ENCODE peak calls at places on chromosomes 5 and 9, in six cellular contexts. One of them, this sample, is unnamed.

GRCh38 chr9:34987160-34988040 is 2.1 kb upstream of the DNAJB5 start:
- DNase-seq in esophagus squamous epithelium: no peak
- DNase-seq in psoas muscle: no peak
- DNase-seq in endodermal cell: peak; percentile 42
- DNase-seq in HCT116: no peak
- DNase-seq in keratinocyte: no peak
- DNase-seq in this sample: no peak

GRCh38 chr9:122402403-122403268 is 31.8 kb downstream of the PTGS1 start:
- DNase-seq in esophagus squamous epithelium: no peak
- DNase-seq in psoas muscle: no peak
- DNase-seq in endodermal cell: no peak
- DNase-seq in HCT116: peak; percentile 96
- DNase-seq in keratinocyte: peak; percentile 90
- DNase-seq in this sample: no peak

GRCh38 chr5:110807174-110807573 is 68.4 kb downstream of the SLC25A46 start:
- DNase-seq in esophagus squamous epithelium: no peak
- DNase-seq in psoas muscle: no peak
- DNase-seq in endodermal cell: no peak
- DNase-seq in HCT116: no peak
- DNase-seq in keratinocyte: no peak
- DNase-seq in this sample: no peak

GRCh38 chr5:172417983-172418630 is 36.2 kb downstream of the SH3PXD2B start:
- DNase-seq in esophagus squamous epithelium: peak; percentile 53
- DNase-seq in psoas muscle: peak; percentile 90
- DNase-seq in endodermal cell: no peak
- DNase-seq in HCT116: no peak
- DNase-seq in keratinocyte: no peak
- DNase-seq in this sample: peak; percentile 89

GRCh38 chr5:74232281-74232680 is 408.2 kb downstream of the ENC1 start:
- DNase-seq in esophagus squamous epithelium: no peak
- DNase-seq in psoas muscle: no peak
- DNase-seq in endodermal cell: no peak
- DNase-seq in HCT116: no peak
- DNase-seq in keratinocyte: peak; percentile 83
- DNase-seq in this sample: no peak

GRCh38 chr9:112443200-112443599 is 43.4 kb upstream of the KIAA1958 start:
- DNase-seq in esophagus squamous epithelium: no peak
- DNase-seq in psoas muscle: no peak
- DNase-seq in endodermal cell: no peak
- DNase-seq in HCT116: no peak
- DNase-seq in keratinocyte: no peak
- DNase-seq in this sample: no peak

GRCh38 chr9:1050125-1050895 is at the start of gene DMRT2:
- DNase-seq in esophagus squamous epithelium: no peak
- DNase-seq in psoas muscle: peak; percentile 95
- DNase-seq in endodermal cell: peak; percentile 57
- DNase-seq in HCT116: peak; percentile 0
- DNase-seq in keratinocyte: no peak
- DNase-seq in this sample: peak; percentile 87

GRCh38 chr9:13459071-13459470 is 179.6 kb upstream of the MPDZ start:
- DNase-seq in esophagus squamous epithelium: no peak
- DNase-seq in psoas muscle: no peak
- DNase-seq in endodermal cell: no peak
- DNase-seq in HCT116: no peak
- DNase-seq in keratinocyte: no peak
- DNase-seq in this sample: no peak

GRCh38 chr9:127835930-127836586 is 18.4 kb downstream of the ENG start:
- DNase-seq in esophagus squamous epithelium: no peak
- DNase-seq in psoas muscle: peak; percentile 70
- DNase-seq in endodermal cell: no peak
- DNase-seq in HCT116: no peak
- DNase-seq in keratinocyte: no peak
- DNase-seq in this sample: no peak

GRCh38 chr5:24788829-24789509 is 144.2 kb upstream of the CDH10 start:
- DNase-seq in esophagus squamous epithelium: no peak
- DNase-seq in psoas muscle: no peak
- DNase-seq in endodermal cell: no peak
- DNase-seq in HCT116: no peak
- DNase-seq in keratinocyte: no peak
- DNase-seq in this sample: no peak

GRCh38 chr5:175582697-175583096 is 75.2 kb upstream of the HRH2 start:
- DNase-seq in esophagus squamous epithelium: no peak
- DNase-seq in psoas muscle: no peak
- DNase-seq in endodermal cell: peak; percentile 22
- DNase-seq in HCT116: no peak
- DNase-seq in keratinocyte: peak; percentile 81
- DNase-seq in this sample: no peak

GRCh38 chr5:32365623-32366022 is 52.9 kb upstream of the MTMR12 start:
- DNase-seq in esophagus squamous epithelium: no peak
- DNase-seq in psoas muscle: no peak
- DNase-seq in endodermal cell: no peak
- DNase-seq in HCT116: no peak
- DNase-seq in keratinocyte: no peak
- DNase-seq in this sample: no peak

GRCh38 chr9:105216440-105217178 is 27.8 kb upstream of the SLC44A1 start:
- DNase-seq in esophagus squamous epithelium: no peak
- DNase-seq in psoas muscle: no peak
- DNase-seq in endodermal cell: no peak
- DNase-seq in HCT116: no peak
- DNase-seq in keratinocyte: no peak
- DNase-seq in this sample: no peak

GRCh38 chr5:107368593-107368992 is 302.1 kb downstream of the EFNA5 start:
- DNase-seq in esophagus squamous epithelium: no peak
- DNase-seq in psoas muscle: no peak
- DNase-seq in endodermal cell: no peak
- DNase-seq in HCT116: no peak
- DNase-seq in keratinocyte: no peak
- DNase-seq in this sample: no peak

GRCh38 chr9:94577541-94577940 is 16.1 kb downstream of the FBP2 start:
- DNase-seq in esophagus squamous epithelium: no peak
- DNase-seq in psoas muscle: no peak
- DNase-seq in endodermal cell: no peak
- DNase-seq in HCT116: no peak
- DNase-seq in keratinocyte: no peak
- DNase-seq in this sample: no peak

GRCh38 chr5:38672059-38672791 is 115.8 kb upstream of the LIFR start:
- DNase-seq in esophagus squamous epithelium: no peak
- DNase-seq in psoas muscle: no peak
- DNase-seq in endodermal cell: peak; percentile 58
- DNase-seq in HCT116: no peak
- DNase-seq in keratinocyte: no peak
- DNase-seq in this sample: no peak

GRCh38 chr5:115246361-115246991 is 16.2 kb downstream of the PGGT1B start:
- DNase-seq in esophagus squamous epithelium: no peak
- DNase-seq in psoas muscle: no peak
- DNase-seq in endodermal cell: no peak
- DNase-seq in HCT116: peak; percentile 35
- DNase-seq in keratinocyte: no peak
- DNase-seq in this sample: no peak

GRCh38 chr9:81829201-81829882 is 98.9 kb upstream of the SPATA31D4 start:
- DNase-seq in esophagus squamous epithelium: no peak
- DNase-seq in psoas muscle: no peak
- DNase-seq in endodermal cell: peak; percentile 67
- DNase-seq in HCT116: no peak
- DNase-seq in keratinocyte: no peak
- DNase-seq in this sample: no peak

GRCh38 chr9:127970401-127971313 is 10.1 kb downstream of the EEIG1 start:
- DNase-seq in esophagus squamous epithelium: no peak
- DNase-seq in psoas muscle: no peak
- DNase-seq in endodermal cell: no peak
- DNase-seq in HCT116: no peak
- DNase-seq in keratinocyte: no peak
- DNase-seq in this sample: no peak

GRCh38 chr5:102628449-102629175 is 126.5 kb upstream of the PAM start:
- DNase-seq in esophagus squamous epithelium: no peak
- DNase-seq in psoas muscle: no peak
- DNase-seq in endodermal cell: no peak
- DNase-seq in HCT116: peak; percentile 40
- DNase-seq in keratinocyte: no peak
- DNase-seq in this sample: no peak

GRCh38 chr9:1071730-1072129 is 21.6 kb downstream of the DMRT2 start:
- DNase-seq in esophagus squamous epithelium: no peak
- DNase-seq in psoas muscle: no peak
- DNase-seq in endodermal cell: no peak
- DNase-seq in HCT116: no peak
- DNase-seq in keratinocyte: no peak
- DNase-seq in this sample: no peak

GRCh38 chr9:96508227-96508940 is 58.4 kb downstream of the HABP4 start:
- DNase-seq in esophagus squamous epithelium: no peak
- DNase-seq in psoas muscle: no peak
- DNase-seq in endodermal cell: no peak
- DNase-seq in HCT116: no peak
- DNase-seq in keratinocyte: no peak
- DNase-seq in this sample: no peak

GRCh38 chr9:31393240-31393639 is 991.2 kb upstream of the ACO1 start:
- DNase-seq in esophagus squamous epithelium: no peak
- DNase-seq in psoas muscle: no peak
- DNase-seq in endodermal cell: no peak
- DNase-seq in HCT116: no peak
- DNase-seq in keratinocyte: no peak
- DNase-seq in this sample: no peak

GRCh38 chr5:59711316-59711715 is 182.2 kb downstream of the PDE4D start:
- DNase-seq in esophagus squamous epithelium: no peak
- DNase-seq in psoas muscle: no peak
- DNase-seq in endodermal cell: no peak
- DNase-seq in HCT116: no peak
- DNase-seq in keratinocyte: no peak
- DNase-seq in this sample: no peak

GRCh38 chr5:73093943-73094342 is 26.4 kb upstream of the TMEM171 start:
- DNase-seq in esophagus squamous epithelium: no peak
- DNase-seq in psoas muscle: no peak
- DNase-seq in endodermal cell: no peak
- DNase-seq in HCT116: peak; percentile 59
- DNase-seq in keratinocyte: peak; percentile 46
- DNase-seq in this sample: no peak

GRCh38 chr5:73189816-73190451 is 16.9 kb downstream of the TMEM174 start:
- DNase-seq in esophagus squamous epithelium: no peak
- DNase-seq in psoas muscle: peak; percentile 24
- DNase-seq in endodermal cell: peak; percentile 70
- DNase-seq in HCT116: no peak
- DNase-seq in keratinocyte: no peak
- DNase-seq in this sample: no peak

GRCh38 chr5:9498541-9499497 is 47.1 kb downstream of the SEMA5A start:
- DNase-seq in esophagus squamous epithelium: no peak
- DNase-seq in psoas muscle: no peak
- DNase-seq in endodermal cell: peak; percentile 85
- DNase-seq in HCT116: no peak
- DNase-seq in keratinocyte: peak; percentile 60
- DNase-seq in this sample: peak; percentile 44

GRCh38 chr9:447230-448025 is 232.8 kb downstream of the DOCK8 start:
- DNase-seq in esophagus squamous epithelium: no peak
- DNase-seq in psoas muscle: no peak
- DNase-seq in endodermal cell: no peak
- DNase-seq in HCT116: peak; percentile 65
- DNase-seq in keratinocyte: peak; percentile 84
- DNase-seq in this sample: no peak

GRCh38 chr5:4866131-4866659 is 273.9 kb upstream of the ADAMTS16 start:
- DNase-seq in esophagus squamous epithelium: no peak
- DNase-seq in psoas muscle: no peak
- DNase-seq in endodermal cell: no peak
- DNase-seq in HCT116: no peak
- DNase-seq in keratinocyte: no peak
- DNase-seq in this sample: no peak

DNA sequence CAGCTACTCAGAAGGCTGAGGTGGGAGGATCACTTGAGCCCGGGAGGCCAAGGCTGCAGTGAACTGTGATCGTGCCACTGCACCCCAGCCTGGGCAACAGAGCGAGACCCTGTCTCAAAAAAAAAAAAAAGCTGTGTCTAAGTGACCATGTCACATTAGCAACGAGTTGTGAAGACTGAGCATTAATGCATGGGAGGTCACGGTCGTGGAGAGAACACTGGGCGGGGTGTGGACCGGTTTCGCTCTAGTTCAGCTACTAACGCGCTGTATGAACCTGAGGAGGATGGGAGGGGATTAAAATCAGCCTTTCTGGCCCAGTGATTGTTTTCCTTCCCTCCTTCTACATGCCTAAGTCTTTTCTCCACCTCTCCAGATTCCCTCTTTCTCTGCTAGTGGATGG is 56.7 kb upstream of the CARTPT start:
- DNase-seq in esophagus squamous epithelium: no peak
- DNase-seq in psoas muscle: no peak
- DNase-seq in endodermal cell: no peak
- DNase-seq in HCT116: no peak
- DNase-seq in keratinocyte: no peak
- DNase-seq in this sample: no peak
- TF ChIP-seq CTCF in esophagus squamous epithelium: no peak
- TF ChIP-seq CTCF in psoas muscle: no peak
- TF ChIP-seq CTCF in endodermal cell: no peak
- TF ChIP-seq CTCF in HCT116: no peak
- TF ChIP-seq CTCF in keratinocyte: no peak
- TF ChIP-seq CTCF in this sample: no peak

GRCh38 chr9:136115206-136115605 is 3.5 kb downstream of the TMEM250 start:
- DNase-seq in esophagus squamous epithelium: no peak
- DNase-seq in psoas muscle: no peak
- DNase-seq in endodermal cell: no peak
- DNase-seq in HCT116: no peak
- DNase-seq in keratinocyte: no peak
- DNase-seq in this sample: peak; percentile 60
- H3K4me1 ChIP-seq in esophagus squamous epithelium: peaks cover 39% of the 10 kb centered on the region
- H3K4me1 ChIP-seq in psoas muscle: peaks cover 23% of the 10 kb centered on the region
- H3K4me1 ChIP-seq in endodermal cell: peaks cover 3% of the 10 kb centered on the region
- H3K4me1 ChIP-seq in HCT116: peaks cover 58% of the 10 kb centered on the region
- H3K4me1 ChIP-seq in keratinocyte: peaks cover 22% of the 10 kb centered on the region
- H3K4me1 ChIP-seq in this sample: peaks cover 12% of the 10 kb centered on the region

GRCh38 chr9:117714282-117714681 is 10.1 kb downstream of the TLR4 start:
- DNase-seq in esophagus squamous epithelium: no peak
- DNase-seq in psoas muscle: no peak
- DNase-seq in endodermal cell: peak; percentile 80
- DNase-seq in HCT116: no peak
- DNase-seq in keratinocyte: no peak
- DNase-seq in this sample: no peak
- TF ChIP-seq CTCF in esophagus squamous epithelium: no peak
- TF ChIP-seq CTCF in psoas muscle: no peak
- TF ChIP-seq CTCF in endodermal cell: peak; percentile 80
- TF ChIP-seq CTCF in HCT116: no peak
- TF ChIP-seq CTCF in keratinocyte: no peak
- TF ChIP-seq CTCF in this sample: no peak

DNA sequence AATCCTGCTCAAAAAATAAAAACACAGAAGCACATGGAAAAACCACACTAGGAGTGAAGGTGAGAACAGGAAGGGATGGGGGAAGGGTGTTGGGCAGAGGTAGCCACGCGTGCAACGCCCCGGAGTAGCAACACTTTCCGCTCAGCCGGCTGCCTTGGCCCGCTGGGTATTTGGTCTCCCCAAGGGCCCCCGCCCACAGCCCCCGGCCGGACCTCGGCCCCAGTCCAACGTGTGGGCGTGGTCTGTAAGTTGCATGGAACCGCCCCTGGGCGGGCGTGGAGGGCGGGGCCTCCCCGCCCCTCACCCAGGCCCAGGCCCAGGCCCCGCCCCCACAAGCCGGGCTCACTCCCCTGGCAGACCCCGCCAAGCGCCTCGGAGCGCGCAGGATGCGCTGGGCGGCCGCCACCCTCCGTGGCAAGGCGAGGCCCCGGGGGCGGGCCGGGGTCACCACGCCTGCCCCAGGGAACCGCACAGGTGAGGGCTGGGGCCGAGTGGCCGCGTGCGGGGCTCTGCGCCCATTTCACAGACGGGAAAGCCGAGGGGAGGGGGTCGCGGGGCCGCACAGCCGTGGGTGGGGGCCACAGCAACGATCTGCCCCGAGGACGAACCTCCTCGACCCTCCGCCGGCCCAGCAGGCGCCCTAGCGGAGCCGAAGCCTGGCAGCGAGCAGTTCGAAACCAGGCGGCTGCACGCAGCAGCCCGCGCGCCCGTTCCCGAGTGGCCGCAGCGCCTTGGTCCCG is at the start of gene SUSD3:
- DNase-seq in esophagus squamous epithelium: no peak
- DNase-seq in psoas muscle: peak; percentile 51
- DNase-seq in endodermal cell: peak; percentile 92
- DNase-seq in HCT116: peak; percentile 39
- DNase-seq in keratinocyte: no peak
- DNase-seq in this sample: peak; percentile 60
- H3K4me1 ChIP-seq in esophagus squamous epithelium: peaks cover 19% of the 10 kb centered on the region
- H3K4me1 ChIP-seq in psoas muscle: no peaks in the 10 kb centered on the region
- H3K4me1 ChIP-seq in endodermal cell: peaks cover under 1% of the 10 kb centered on the region
- H3K4me1 ChIP-seq in HCT116: peaks cover 38% of the 10 kb centered on the region
- H3K4me1 ChIP-seq in keratinocyte: no peaks in the 10 kb centered on the region
- H3K4me1 ChIP-seq in this sample: no peaks in the 10 kb centered on the region

This sample was measured in pancreas.